ENCODE peak calls at places on chromosome 18, in six cellular contexts. M is cardiac muscle cell, G is BE2C, T is mesendoderm, Q is colonic mucosa, B is adipocyte. C is an unnamed sample.

GRCh38 chr18:69996951-69997798 is 49.5 kb upstream of the CD226 start:
- DNase-seq in M (no peak), B (no peak), G (no peak), Q (no peak), T (no peak), C (no peak)

GRCh38 chr18:3869848-3870247 is 419.9 kb downstream of the TGIF1 start:
- DNase-seq in Q (no peak), G (no peak), M (peak; percentile 51), T (peak; percentile 66), B (peak; percentile 74), C (peak; percentile 90)

GRCh38 chr18:24817150-24818068 is 357.0 kb downstream of the HRH4 start:
- DNase-seq in M (no peak), B (no peak), G (no peak), T (no peak), Q (no peak), C (no peak)

GRCh38 chr18:48711651-48712486 is 173.0 kb downstream of the CTIF start:
- DNase-seq in Q (peak; percentile 19), M (peak; percentile 64), G (peak; percentile 63), T (peak; percentile 83), B (peak; percentile 33), C (peak; percentile 64)

GRCh38 chr18:46051731-46052461 is 20.2 kb downstream of the PSTPIP2 start:
- DNase-seq in T (no peak), M (no peak), G (no peak), Q (no peak), B (peak; percentile 92), C (no peak)

GRCh38 chr18:6414118-6414722 is 491 bp downstream of the L3MBTL4 start:
- DNase-seq in B (peak; percentile 52), T (peak; percentile 42), M (peak; percentile 55), G (no peak), Q (peak; percentile 72), C (no peak)

GRCh38 chr18:74375999-74376398 is 60.4 kb downstream of the C18orf63 start:
- DNase-seq in Q (peak; percentile 12), G (no peak), T (no peak), M (no peak), B (no peak), C (no peak)

GRCh38 chr18:47752796-47753645 is 177.4 kb downstream of the SMAD2 start:
- DNase-seq in G (no peak), B (no peak), Q (no peak), M (no peak), T (no peak), C (no peak)

GRCh38 chr18:75212626-75213110 is 2.1 kb downstream of the TSHZ1 start:
- DNase-seq in G (no peak), Q (peak; percentile 36), M (no peak), B (no peak), T (peak; percentile 4), C (no peak)

GRCh38 chr18:61749031-61749430 is 143.8 kb downstream of the RNF152 start:
- DNase-seq in M (no peak), G (no peak), B (no peak), T (no peak), Q (no peak), C (no peak)

GRCh38 chr18:51120809-51121596 is 76.5 kb downstream of the MEX3C start:
- DNase-seq in B (no peak), Q (no peak), T (no peak), M (no peak), G (no peak), C (no peak)

GRCh38 chr18:567119-567518 is 13.1 kb upstream of the CETN1 start:
- DNase-seq in M (no peak), Q (no peak), G (no peak), T (no peak), B (peak; percentile 15), C (no peak)

GRCh38 chr18:75036941-75037516 is 171.9 kb downstream of the PTGR3 start:
- DNase-seq in B (no peak), M (no peak), Q (no peak), G (no peak), T (no peak), C (no peak)

DNA sequence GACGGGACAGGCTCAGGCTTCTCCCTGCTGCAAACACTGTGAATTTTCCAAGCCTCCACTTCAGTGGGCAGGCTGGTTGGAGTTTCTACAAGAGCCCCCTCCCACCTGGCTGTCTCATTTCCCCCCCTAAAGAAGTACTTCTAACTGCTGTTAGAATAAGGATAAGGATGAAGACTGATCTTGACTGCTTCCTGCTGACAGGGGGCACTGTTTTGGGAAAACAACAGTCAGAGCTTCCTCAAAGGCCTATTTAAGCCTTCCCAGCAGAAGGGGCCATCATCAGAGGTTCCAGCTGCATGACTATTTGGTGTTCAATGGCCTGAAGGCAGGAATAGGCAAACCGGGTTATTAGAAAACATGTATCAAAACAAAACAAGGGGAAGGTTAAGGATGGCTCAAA is 1162.8 kb downstream of the DSC3 start:
- DNase-seq in B (no peak), Q (no peak), T (peak; percentile 51), G (no peak), M (no peak), C (peak; percentile 1)
- H3K4me1 ChIP-seq in B (no peaks in the 10 kb centered on the region), Q (no peaks in the 10 kb centered on the region), T (no peaks in the 10 kb centered on the region), G (no peaks in the 10 kb centered on the region), M (no peaks in the 10 kb centered on the region), C (no peaks in the 10 kb centered on the region)

GRCh38 chr18:58758606-58759005 is 87.3 kb downstream of the MALT1 start:
- DNase-seq in Q (peak; percentile 15), M (no peak), B (no peak), G (no peak), T (no peak), C (no peak)

GRCh38 chr18:58766164-58766563 is 94.9 kb downstream of the MALT1 start:
- DNase-seq in G (no peak), M (no peak), Q (no peak), T (no peak), B (no peak), C (no peak)

GRCh38 chr18:58762781-58763171 is 91.5 kb downstream of the MALT1 start:
- DNase-seq in T (no peak), M (no peak), G (no peak), B (no peak), Q (peak; percentile 12), C (no peak)

GRCh38 chr18:58761241-58761969 is 90.1 kb downstream of the MALT1 start:
- DNase-seq in M (peak; percentile 52), G (no peak), Q (peak; percentile 9), B (no peak), T (no peak), C (no peak)

GRCh38 chr18:58761970-58762780 is 90.9 kb downstream of the MALT1 start:
- DNase-seq in G (no peak), M (no peak), Q (peak; percentile 14), T (no peak), B (no peak), C (no peak)
- H3K4me1 ChIP-seq in G (no peaks in the 10 kb centered on the region), M (peaks cover 20% of the 10 kb centered on the region), Q (no peaks in the 10 kb centered on the region), T (peaks cover 3% of the 10 kb centered on the region), B (no peaks in the 10 kb centered on the region), C (peaks cover 7% of the 10 kb centered on the region)

GRCh38 chr18:58069104-58069503 is 25.1 kb downstream of the NEDD4L start:
- DNase-seq in M (no peak), B (no peak), T (no peak), G (no peak), Q (no peak), C (no peak)
- H3K4me1 ChIP-seq in M (peaks cover 22% of the 10 kb centered on the region), B (no peaks in the 10 kb centered on the region), T (peaks cover 5% of the 10 kb centered on the region), G (no peaks in the 10 kb centered on the region), Q (no peaks in the 10 kb centered on the region), C (no peaks in the 10 kb centered on the region)

GRCh38 chr18:78728301-78729098 is 251.1 kb upstream of the SALL3 start:
- DNase-seq in T (no peak), B (no peak), G (no peak), M (no peak), Q (no peak), C (no peak)

GRCh38 chr18:78731423-78732032 is 248.1 kb upstream of the SALL3 start:
- DNase-seq in M (no peak), T (no peak), G (no peak), Q (no peak), B (no peak), C (no peak)

GRCh38 chr18:78729099-78729467 is 250.5 kb upstream of the SALL3 start:
- DNase-seq in Q (no peak), G (no peak), M (no peak), T (no peak), B (no peak), C (no peak)

GRCh38 chr18:78732273-78733210 is 247.1 kb upstream of the SALL3 start:
- DNase-seq in M (no peak), Q (no peak), B (no peak), G (no peak), T (no peak), C (no peak)

GRCh38 chr18:78730564-78731422 is 248.8 kb upstream of the SALL3 start:
- DNase-seq in T (no peak), G (no peak), B (no peak), M (no peak), Q (no peak), C (no peak)
- H3K4me1 ChIP-seq in T (no peaks in the 10 kb centered on the region), G (no peaks in the 10 kb centered on the region), B (no peaks in the 10 kb centered on the region), M (no peaks in the 10 kb centered on the region), Q (no peaks in the 10 kb centered on the region), C (no peaks in the 10 kb centered on the region)

GRCh38 chr18:8609711-8610441 is 639 bp downstream of the RAB12 start:
- DNase-seq in M (peak; percentile 30), G (peak; percentile 11), T (no peak), B (peak; percentile 46), Q (no peak), C (no peak)

GRCh38 chr18:8608795-8609673 is at the start of gene RAB12:
- DNase-seq in T (peak; percentile 92), M (peak; percentile 93), B (peak; percentile 93), Q (peak; percentile 84), G (peak; percentile 84), C (peak; percentile 92)

GRCh38 chr18:8611916-8612576 is 2.8 kb downstream of the RAB12 start:
- DNase-seq in Q (no peak), M (no peak), T (no peak), B (no peak), G (no peak), C (no peak)

GRCh38 chr18:8607776-8608682 is 1.2 kb upstream of the RAB12 start:
- DNase-seq in T (no peak), Q (no peak), B (peak; percentile 58), G (no peak), M (no peak), C (no peak)

DNA sequence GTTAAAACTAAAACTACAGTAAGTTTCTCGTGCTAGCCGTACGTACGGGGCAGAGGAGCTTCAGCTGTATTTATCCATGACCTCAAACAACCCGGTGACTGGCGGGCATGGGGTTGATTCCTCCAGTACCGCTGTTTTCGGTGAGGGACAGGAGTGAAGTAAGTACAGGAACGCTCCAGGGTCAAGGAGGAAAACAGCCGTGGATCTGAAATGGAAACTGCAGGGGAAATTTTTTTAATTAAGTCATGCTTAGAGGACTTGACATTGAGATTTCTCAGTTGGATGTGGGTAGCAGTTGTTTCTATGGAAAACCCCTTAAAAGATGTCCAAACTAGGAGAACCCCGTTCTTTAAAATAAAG is 1.2 kb downstream of the RAB12 start:
- DNase-seq in Q (no peak), B (peak; percentile 46), M (no peak), G (no peak), T (no peak), C (no peak)
- H3K4me1 ChIP-seq in Q (peaks cover 9% of the 10 kb centered on the region), B (peaks cover 37% of the 10 kb centered on the region), M (peaks cover 11% of the 10 kb centered on the region), G (no peaks in the 10 kb centered on the region), T (peaks cover 5% of the 10 kb centered on the region), C (peaks cover 21% of the 10 kb centered on the region)

C was measured in A673.